ENCODE peak calls at places on chromosomes 12 and 14, in ten cellular contexts. M is adrenal gland, R is endothelial cell, W is thoracic aorta, O is WTC11, B is AG10803, U is neural progenitor cell, K is choroid plexus epithelial cell, H is endothelial cell of umbilical vein, Y is AG04449. E is an unnamed sample.

GRCh38 chr14:91220581-91221000 is 23.9 kb downstream of the GPR68 start:
- DNase-seq in M (no peak), R (peak), W (no peak), O (no peak), B (no peak), U (no peak), K (no peak), H (peak), Y (no peak), E (no peak)

GRCh38 chr12:106238146-106238545 is 9.7 kb downstream of the CKAP4 start:
- DNase-seq in M (no peak), R (no peak), W (no peak), O (no peak), B (no peak), U (peak), K (peak), H (no peak), Y (no peak), E (no peak)

GRCh38 chr12:25308761-25309160 is 58.0 kb upstream of the KRAS start:
- DNase-seq in M (no peak), R (no peak), W (no peak), O (no peak), B (peak), U (no peak), K (no peak), H (no peak), Y (no peak), E (no peak)

GRCh38 chr14:65104791-65105190 is 2.5 kb upstream of the MAX start:
- DNase-seq in M (no peak), R (no peak), W (no peak), O (no peak), B (no peak), U (no peak), K (no peak), H (no peak), Y (no peak), E (no peak)

GRCh38 chr12:2259368-2259767 is 206.6 kb downstream of the CACNA1C start:
- DNase-seq in M (no peak), R (no peak), W (no peak), O (no peak), B (no peak), U (no peak), K (peak), H (no peak), Y (no peak), E (no peak)

GRCh38 chr12:32874083-32874482 is 22.5 kb downstream of the PKP2 start:
- DNase-seq in M (no peak), R (no peak), W (no peak), O (no peak), B (no peak), U (no peak), K (no peak), H (no peak), Y (no peak), E (no peak)

GRCh38 chr12:93569301-93569655 is 3.2 kb upstream of the SOCS2 start:
- DNase-seq in M (no peak), R (no peak), W (no peak), O (no peak), B (no peak), U (no peak), K (no peak), H (no peak), Y (no peak), E (no peak)

GRCh38 chr12:16036073-16036472 is 124.9 kb downstream of the DERA start:
- DNase-seq in M (no peak), R (no peak), W (no peak), O (no peak), B (no peak), U (peak), K (no peak), H (no peak), Y (no peak), E (no peak)

GRCh38 chr14:99659333-99659741 is 14.4 kb downstream of the HHIPL1 start:
- DNase-seq in M (no peak), R (peak), W (no peak), O (peak), B (no peak), U (no peak), K (no peak), H (no peak), Y (no peak), E (no peak)

GRCh38 chr12:48946206-48946605 is 11.1 kb downstream of the ARF3 start:
- DNase-seq in M (no peak), R (no peak), W (no peak), O (no peak), B (no peak), U (no peak), K (peak), H (no peak), Y (no peak), E (no peak)

GRCh38 chr14:65184032-65184764 is 81.9 kb upstream of the MAX start:
- DNase-seq in M (no peak), R (no peak), W (no peak), O (no peak), B (no peak), U (no peak), K (peak), H (no peak), Y (no peak), E (no peak)

GRCh38 chr12:76519538-76519937 is 40.0 kb downstream of the OSBPL8 start:
- DNase-seq in M (no peak), R (no peak), W (no peak), O (no peak), B (no peak), U (no peak), K (peak), H (peak), Y (no peak), E (peak)

GRCh38 chr12:122984612-122985358 is 4.3 kb downstream of the ARL6IP4 start:
- DNase-seq in M (peak), R (no peak), W (no peak), O (no peak), B (no peak), U (no peak), K (no peak), H (no peak), Y (no peak), E (peak)

GRCh38 chr12:88111074-88111652 is 30.7 kb downstream of the CEP290 start:
- DNase-seq in M (no peak), R (no peak), W (no peak), O (no peak), B (peak), U (peak), K (peak), H (peak), Y (no peak), E (peak)

GRCh38 chr12:32051511-32052299 is 54.9 kb upstream of the BICD1 start:
- DNase-seq in M (peak), R (no peak), W (no peak), O (no peak), B (peak), U (no peak), K (peak), H (peak), Y (peak), E (no peak)

GRCh38 chr14:96285667-96286066 is 29.7 kb downstream of the BDKRB1 start:
- DNase-seq in M (peak), R (no peak), W (no peak), O (no peak), B (peak), U (no peak), K (no peak), H (no peak), Y (no peak), E (no peak)

GRCh38 chr12:10632226-10632625 is 18.8 kb upstream of the MAGOHB start:
- DNase-seq in M (no peak), R (no peak), W (no peak), O (no peak), B (peak), U (no peak), K (peak), H (no peak), Y (peak), E (no peak)

GRCh38 chr14:38238332-38238731 is 17.6 kb downstream of the CLEC14A start:
- DNase-seq in M (no peak), R (no peak), W (no peak), O (no peak), B (peak), U (no peak), K (peak), H (peak), Y (no peak), E (no peak)

GRCh38 chr12:87227157-87227556 is 802.0 kb downstream of the C12orf50 start:
- DNase-seq in M (no peak), R (no peak), W (no peak), O (no peak), B (peak), U (no peak), K (peak), H (no peak), Y (no peak), E (no peak)

GRCh38 chr12:6428326-6428725 is 16.4 kb upstream of the CD27 start:
- DNase-seq in M (no peak), R (no peak), W (no peak), O (no peak), B (no peak), U (no peak), K (no peak), H (no peak), Y (no peak), E (no peak)

GRCh38 chr12:31035944-31036665 is 37.6 kb upstream of the DDX11 start:
- DNase-seq in M (no peak), R (no peak), W (no peak), O (no peak), B (no peak), U (no peak), K (peak), H (no peak), Y (no peak), E (no peak)

GRCh38 chr12:131473261-131473660 is 237.6 kb upstream of the SFSWAP start:
- DNase-seq in M (no peak), R (no peak), W (no peak), O (no peak), B (no peak), U (no peak), K (no peak), H (no peak), Y (no peak), E (no peak)

GRCh38 chr14:93009471-93010117 is 86.6 kb downstream of the CHGA start:
- DNase-seq in M (no peak), R (no peak), W (no peak), O (no peak), B (peak), U (no peak), K (no peak), H (no peak), Y (no peak), E (no peak)

GRCh38 chr12:68495666-68496065 is 115.0 kb upstream of the RAP1B start:
- DNase-seq in M (no peak), R (no peak), W (no peak), O (no peak), B (peak), U (no peak), K (peak), H (peak), Y (no peak), E (no peak)

GRCh38 chr12:6795088-6795487 is 5.8 kb downstream of the CD4 start:
- DNase-seq in M (no peak), R (no peak), W (no peak), O (no peak), B (no peak), U (no peak), K (no peak), H (no peak), Y (no peak), E (no peak)

GRCh38 chr14:79510659-79511058 is 700.6 kb downstream of the DIO2 start:
- DNase-seq in M (no peak), R (no peak), W (no peak), O (no peak), B (peak), U (no peak), K (peak), H (no peak), Y (peak), E (no peak)

GRCh38 chr12:123119808-123120207 is 31.1 kb downstream of the PITPNM2 start:
- DNase-seq in M (no peak), R (no peak), W (no peak), O (no peak), B (no peak), U (no peak), K (no peak), H (no peak), Y (no peak), E (peak)

GRCh38 chr14:43169722-43170121 is 1337.4 kb downstream of the FSCB start:
- DNase-seq in M (no peak), R (no peak), W (no peak), O (no peak), B (no peak), U (no peak), K (no peak), H (no peak), Y (no peak), E (no peak)

GRCh38 chr14:60951781-60952435 is 29.0 kb downstream of the TRMT5 start:
- DNase-seq in M (no peak), R (no peak), W (no peak), O (no peak), B (no peak), U (no peak), K (peak), H (peak), Y (no peak), E (no peak)

GRCh38 chr12:101795786-101796185 is 35.0 kb downstream of the GNPTAB start:
- DNase-seq in M (no peak), R (no peak), W (no peak), O (no peak), B (no peak), U (no peak), K (no peak), H (no peak), Y (no peak), E (no peak)

GRCh38 chr12:124993568-124994434 is at the start of gene BRI3BP:
- DNase-seq in M (no peak), R (peak), W (no peak), O (peak), B (peak), U (peak), K (peak), H (peak), Y (no peak), E (peak)

GRCh38 chr12:62279058-62279457 is 18.9 kb downstream of the USP15 start:
- DNase-seq in M (no peak), R (no peak), W (no peak), O (no peak), B (no peak), U (no peak), K (no peak), H (no peak), Y (no peak), E (no peak)

GRCh38 chr12:108629824-108630476 is 3.7 kb downstream of the SELPLG start:
- DNase-seq in M (peak), R (no peak), W (no peak), O (no peak), B (peak), U (no peak), K (peak), H (peak), Y (peak), E (no peak)

GRCh38 chr14:58656671-58657411 is 19.1 kb downstream of the DACT1 start:
- DNase-seq in M (no peak), R (no peak), W (no peak), O (no peak), B (no peak), U (no peak), K (no peak), H (no peak), Y (no peak), E (no peak)

GRCh38 chr14:21070083-21070609 is at the start of gene ARHGEF40:
- DNase-seq in M (peak), R (peak), W (no peak), O (peak), B (peak), U (peak), K (peak), H (peak), Y (no peak), E (peak)

GRCh38 chr12:19761465-19761864 is 322.2 kb downstream of the AEBP2 start:
- DNase-seq in M (no peak), R (no peak), W (no peak), O (no peak), B (no peak), U (no peak), K (no peak), H (peak), Y (no peak), E (no peak)

GRCh38 chr12:98373982-98374381 is 141.4 kb upstream of the TMPO start:
- DNase-seq in M (no peak), R (no peak), W (no peak), O (no peak), B (no peak), U (peak), K (peak), H (no peak), Y (no peak), E (no peak)
- TF ChIP-seq CTCF in M (no peak), R (peak), W (no peak), O (no peak), B (peak), U (peak), K (peak), H (no peak), Y (peak), E (no peak)

GRCh38 chr14:75976838-75977237 is 5.0 kb downstream of the TGFB3 start:
- DNase-seq in M (no peak), R (no peak), W (no peak), O (no peak), B (no peak), U (no peak), K (no peak), H (no peak), Y (no peak), E (no peak)
- TF ChIP-seq CTCF in M (no peak), R (no peak), W (no peak), O (no peak), B (no peak), U (no peak), K (no peak), H (no peak), Y (no peak), E (no peak)

DNA sequence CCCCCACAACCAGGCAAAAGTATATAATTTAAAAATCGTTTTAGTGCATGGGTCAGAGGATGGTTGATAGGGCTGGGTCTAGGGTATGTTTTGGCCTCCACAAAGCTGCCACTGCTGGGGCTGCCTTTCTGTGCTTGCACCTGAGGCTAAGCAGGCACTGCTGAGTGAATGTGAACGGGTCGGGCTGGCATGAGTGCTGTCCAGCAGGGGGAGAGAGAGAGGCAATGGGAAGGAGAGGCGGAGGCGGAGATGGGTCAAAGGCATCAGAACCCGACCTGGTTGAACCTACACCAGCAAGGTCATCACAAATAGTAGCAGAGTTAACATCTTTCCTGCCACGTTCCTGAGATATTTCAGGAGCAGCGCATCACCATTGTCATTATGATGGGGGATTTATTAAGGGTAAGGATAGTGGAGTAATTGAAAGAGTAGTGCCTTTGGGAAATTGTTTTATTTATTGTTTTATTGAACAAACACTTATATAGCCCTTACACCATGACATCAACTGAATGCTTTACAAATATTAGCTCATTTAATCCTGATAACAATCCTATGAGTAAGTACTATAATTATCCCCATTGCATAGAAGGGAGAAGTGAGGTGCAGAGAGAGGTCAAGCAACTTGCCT is 5.8 kb upstream of the NRXN3 start:
- DNase-seq in M (no peak), R (peak), W (no peak), O (peak), B (no peak), U (peak), K (peak), H (no peak), Y (no peak), E (peak)
- TF ChIP-seq CTCF in M (peak), R (peak), W (no peak), O (peak), B (no peak), U (peak), K (peak), H (peak), Y (peak), E (peak)

GRCh38 chr14:23093993-23094665 is 807 bp downstream of the ACIN1 start:
- DNase-seq in M (no peak), R (peak), W (no peak), O (peak), B (no peak), U (no peak), K (peak), H (no peak), Y (no peak), E (no peak)
- TF ChIP-seq CTCF in M (no peak), R (no peak), W (no peak), O (no peak), B (peak), U (peak), K (peak), H (peak), Y (peak), E (no peak)

DNA sequence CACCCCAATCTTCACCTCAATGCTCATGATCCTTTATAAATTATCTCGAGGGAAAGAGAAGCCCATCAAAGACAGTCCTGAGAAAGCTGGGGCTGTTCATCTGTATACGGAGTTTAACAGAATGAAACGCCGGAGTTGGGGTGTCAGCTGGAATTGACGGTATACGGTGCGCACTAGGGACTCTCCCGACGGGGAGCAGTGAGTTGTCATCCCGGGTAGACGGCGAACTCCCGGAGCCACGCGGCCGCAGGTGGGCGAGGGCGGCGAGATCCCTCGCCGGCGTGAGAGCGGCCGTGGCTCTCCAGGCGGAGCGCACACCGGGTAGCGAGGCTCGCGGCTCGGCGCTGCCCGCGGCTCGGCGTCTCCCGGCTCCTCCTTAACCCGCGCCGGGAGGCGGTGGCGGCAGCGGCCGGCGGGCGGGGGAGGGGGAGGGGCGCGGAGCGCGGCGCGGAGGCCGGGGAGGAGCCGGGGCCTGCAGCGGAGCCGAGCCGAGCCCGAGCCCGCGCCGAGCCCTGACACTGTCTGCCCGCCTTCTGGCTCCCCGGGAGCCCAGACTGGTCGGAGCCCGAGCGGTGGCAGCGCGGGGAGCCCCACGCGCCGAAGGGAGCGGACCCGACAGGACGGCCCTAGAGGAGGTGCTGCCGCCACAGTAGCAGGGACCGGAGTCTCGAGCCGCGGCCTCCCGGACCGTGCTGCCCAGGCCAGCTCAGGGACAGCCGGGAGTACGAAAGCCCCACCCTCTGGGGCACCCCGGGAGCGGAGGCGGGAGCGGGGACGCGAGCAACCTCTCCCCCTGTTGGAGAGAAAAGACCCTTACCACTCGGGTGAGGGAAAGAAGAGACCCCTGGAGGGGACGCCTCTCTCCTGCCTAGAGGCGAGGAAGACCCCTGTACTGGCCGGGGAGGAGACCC is at the start of gene FOXJ2:
- DNase-seq in M (peak), R (peak), W (no peak), O (peak), B (peak), U (peak), K (peak), H (peak), Y (no peak), E (peak)
- TF ChIP-seq CTCF in M (no peak), R (no peak), W (no peak), O (no peak), B (no peak), U (peak), K (peak), H (no peak), Y (no peak), E (peak)

E was measured in GM20000.